ENCODE peak calls at places on chromosomes 5 and 9, in four cellular contexts. C, Z, L and F are unnamed samples.

GRCh38 chr9:130445268-130445983 is 665 bp downstream of the ASS1 start:
- DNase-seq in C (peak), Z (no peak), L (no peak), F (no peak)

GRCh38 chr9:5626727-5627634 is 1.9 kb upstream of the RIC1 start:
- DNase-seq in C (no peak), Z (peak), L (peak), F (peak)

GRCh38 chr9:109475526-109475925 is 22.6 kb downstream of the PTPN3 start:
- DNase-seq in C (peak), Z (no peak), L (no peak), F (no peak)

GRCh38 chr9:135906291-135907005 is 898 bp downstream of the CAMSAP1 start:
- DNase-seq in C (no peak), Z (peak), L (no peak), F (peak)

GRCh38 chr5:93349613-93350012 is 231.4 kb downstream of the NR2F1-AS1 start:
- DNase-seq in C (no peak), Z (no peak), L (no peak), F (no peak)

GRCh38 chr5:40409600-40409999 is 270.1 kb upstream of the PTGER4 start:
- DNase-seq in C (no peak), Z (no peak), L (no peak), F (no peak)

GRCh38 chr5:52791366-52791765 is 3.6 kb downstream of the ITGA1 start:
- DNase-seq in C (no peak), Z (no peak), L (no peak), F (no peak)

GRCh38 chr9:76716270-76716669 is 48.0 kb upstream of the PCA3 start:
- DNase-seq in C (no peak), Z (no peak), L (no peak), F (no peak)

GRCh38 chr5:160727296-160727997 is 124.6 kb downstream of the ATP10B start:
- DNase-seq in C (no peak), Z (no peak), L (no peak), F (no peak)

GRCh38 chr5:59506285-59506877 is 387.1 kb downstream of the PDE4D start:
- DNase-seq in C (peak), Z (no peak), L (no peak), F (no peak)

GRCh38 chr5:157857821-157858526 is 971 bp downstream of the CLINT1 start:
- DNase-seq in C (no peak), Z (no peak), L (no peak), F (no peak)

GRCh38 chr5:1101991-1102713 is 9.7 kb downstream of the SLC12A7 start:
- DNase-seq in C (no peak), Z (peak), L (no peak), F (no peak)

GRCh38 chr5:55986931-55987330 is 7.8 kb downstream of the IL6ST start:
- DNase-seq in C (no peak), Z (no peak), L (no peak), F (no peak)

GRCh38 chr9:36135791-36136276 is 699 bp upstream of the GLIPR2 start:
- DNase-seq in C (no peak), Z (no peak), L (no peak), F (no peak)

GRCh38 chr5:65076251-65076869 is 307.6 kb downstream of the CWC27 start:
- DNase-seq in C (peak), Z (peak), L (no peak), F (no peak)

GRCh38 chr9:122040573-122041242 is 52.4 kb downstream of the TTLL11 start:
- DNase-seq in C (no peak), Z (no peak), L (no peak), F (no peak)

GRCh38 chr9:135302329-135303279 is 177.0 kb upstream of the PPP1R26 start:
- DNase-seq in C (no peak), Z (no peak), L (no peak), F (peak)

GRCh38 chr9:137485343-137486140 is 26.4 kb upstream of the NSMF start:
- DNase-seq in C (no peak), Z (no peak), L (no peak), F (peak)

GRCh38 chr5:59174248-59174844 is 591.5 kb downstream of the RAB3C start:
- DNase-seq in C (peak), Z (no peak), L (no peak), F (peak)

GRCh38 chr9:112065781-112066606 is 109.1 kb downstream of the SUSD1 start:
- DNase-seq in C (no peak), Z (no peak), L (no peak), F (no peak)

GRCh38 chr9:99118782-99119466 is 14.0 kb downstream of the TGFBR1 start:
- DNase-seq in C (no peak), Z (no peak), L (peak), F (no peak)

GRCh38 chr9:38431101-38431500 is 6.8 kb upstream of the IGFBPL1 start:
- DNase-seq in C (no peak), Z (no peak), L (no peak), F (no peak)

GRCh38 chr5:158471179-158471924 is 612.4 kb upstream of the CLINT1 start:
- DNase-seq in C (no peak), Z (no peak), L (no peak), F (no peak)

GRCh38 chr9:17802249-17802857 is 223.5 kb downstream of the SH3GL2 start:
- DNase-seq in C (no peak), Z (no peak), L (no peak), F (peak)

GRCh38 chr5:133303298-133303697 is 251.5 kb downstream of the HSPA4 start:
- DNase-seq in C (no peak), Z (no peak), L (no peak), F (no peak)

GRCh38 chr9:68705636-68706578 is 867 bp downstream of the PIP5K1B start:
- DNase-seq in C (peak), Z (peak), L (no peak), F (peak)

GRCh38 chr5:74206571-74207550 is 433.7 kb downstream of the ENC1 start:
- DNase-seq in C (no peak), Z (no peak), L (no peak), F (peak)

GRCh38 chr5:7412369-7412768 is 16.4 kb downstream of the ADCY2 start:
- DNase-seq in C (no peak), Z (no peak), L (no peak), F (no peak)

GRCh38 chr9:19994296-19994695 is 205.5 kb upstream of the SLC24A2 start:
- DNase-seq in C (no peak), Z (no peak), L (no peak), F (no peak)

GRCh38 chr9:6106576-6107339 is 91.3 kb upstream of the RANBP6 start:
- DNase-seq in C (peak), Z (peak), L (peak), F (peak)

GRCh38 chr9:86708918-86709835 is 238.1 kb downstream of the GAS1 start:
- DNase-seq in C (no peak), Z (no peak), L (no peak), F (no peak)

GRCh38 chr5:28580616-28581015 is 1542.2 kb upstream of the CDH9 start:
- DNase-seq in C (no peak), Z (no peak), L (no peak), F (no peak)
- TF ChIP-seq NFIC in C (no peak), Z (no peak), L (no peak), F (no peak)

GRCh38 chr5:33146916-33147315 is 293.8 kb upstream of the TARS1 start:
- DNase-seq in C (no peak), Z (no peak), L (no peak), F (no peak)
- H3K9ac ChIP-seq in C (no peak), Z (no peak), L (no peak), F (no peak)

GRCh38 chr5:141664733-141665461 is 13.7 kb upstream of the FCHSD1 start:
- DNase-seq in C (peak), Z (peak), L (peak), F (peak)
- TF ChIP-seq NFIC in C (no peak), Z (peak), L (no peak), F (no peak)

GRCh38 chr5:142292808-142293207 is 32.0 kb downstream of the SPRY4 start:
- DNase-seq in C (no peak), Z (no peak), L (no peak), F (no peak)

GRCh38 chr5:142296914-142297417 is 27.9 kb downstream of the SPRY4 start:
- DNase-seq in C (peak), Z (no peak), L (no peak), F (no peak)

GRCh38 chr5:142293486-142293885 is 31.3 kb downstream of the SPRY4 start:
- DNase-seq in C (peak), Z (no peak), L (no peak), F (no peak)

GRCh38 chr5:142295960-142296860 is 28.6 kb downstream of the SPRY4 start:
- DNase-seq in C (no peak), Z (no peak), L (no peak), F (no peak)

GRCh38 chr5:142295084-142295758 is 29.6 kb downstream of the SPRY4 start:
- DNase-seq in C (no peak), Z (no peak), L (no peak), F (no peak)
- H3K9ac ChIP-seq in C (no peak), Z (peak), L (no peak), F (no peak)

GRCh38 chr5:135193213-135194125 is 159.4 kb upstream of the PITX1 start:
- DNase-seq in C (no peak), Z (no peak), L (no peak), F (no peak)
- TF ChIP-seq NFIC in C (no peak), Z (no peak), L (no peak), F (no peak)

GRCh38 chr9:92228628-92229027 is 64.9 kb downstream of the IARS1 start:
- DNase-seq in C (no peak), Z (no peak), L (no peak), F (no peak)
- H3K9ac ChIP-seq in C (no peak), Z (no peak), L (no peak), F (no peak)